ENCODE peak calls at places on chromosome 20, in seven cellular contexts. V is ELR; D is SW 1271; T is fibroblast of the conjunctiva; A is head of caudate nucleus; Z is stimulated activated CD8-positive, alpha-beta memory T cell treated with anti-CD3 and anti-CD28 coated beads, Interleukin-15, amount 100 ng/mL, for 1 hour; R is fibroblast of pulmonary artery. H is an unnamed sample.
A peak's percentile ranks its signal among the peaks of the same experiment; 100 is the strongest.

GRCh38 chr20:57426831-57427230 is 35.6 kb downstream of the RBM38 start:
- DNase-seq in V (no peak), D (no peak), T (no peak), A (no peak), Z (no peak), R (no peak), H (no peak)

GRCh38 chr20:24820345-24820744 is 128.7 kb upstream of the CST7 start:
- DNase-seq in V (no peak), D (no peak), T (no peak), A (no peak), Z (no peak), R (no peak), H (no peak)

GRCh38 chr20:64140956-64141355 is 23.3 kb upstream of the MYT1 start:
- DNase-seq in V (no peak), D (no peak), T (no peak), A (no peak), Z (no peak), R (no peak), H (no peak)

GRCh38 chr20:58471161-58471834 is 43.9 kb downstream of the APCDD1L start:
- DNase-seq in V (no peak), D (no peak), T (no peak), A (no peak), Z (no peak), R (peak; percentile 17), H (no peak)

GRCh38 chr20:36259177-36259835 is 23.0 kb downstream of the AAR2 start:
- DNase-seq in V (no peak), D (no peak), T (no peak), A (no peak), Z (no peak), R (no peak), H (no peak)

GRCh38 chr20:21087862-21088540 is 18.2 kb downstream of the LINC00237 start:
- DNase-seq in V (no peak), D (no peak), T (no peak), A (no peak), Z (no peak), R (no peak), H (no peak)

GRCh38 chr20:49938173-49939163 is 2.3 kb downstream of the RNF114 start:
- DNase-seq in V (peak; percentile 42), D (no peak), T (peak; percentile 51), A (peak; percentile 52), Z (no peak), R (peak; percentile 82), H (peak; percentile 64)

GRCh38 chr20:35327074-35327976 is 35.1 kb upstream of the FAM83C start:
- DNase-seq in V (peak; percentile 59), D (no peak), T (no peak), A (no peak), Z (no peak), R (no peak), H (no peak)

GRCh38 chr20:59737073-59737691 is 132.8 kb downstream of the PHACTR3 start:
- DNase-seq in V (no peak), D (no peak), T (no peak), A (no peak), Z (no peak), R (no peak), H (no peak)

GRCh38 chr20:13009682-13010406 is 1.1 kb downstream of the SPTLC3 start:
- DNase-seq in V (peak; percentile 84), D (no peak), T (peak; percentile 88), A (peak; percentile 4), Z (no peak), R (peak; percentile 98), H (no peak)

GRCh38 chr20:34992751-34993417 is 37.2 kb downstream of the MYH7B start:
- DNase-seq in V (no peak), D (no peak), T (no peak), A (no peak), Z (no peak), R (no peak), H (no peak)

GRCh38 chr20:37417857-37418501 is 72.0 kb downstream of the SRC start:
- DNase-seq in V (no peak), D (no peak), T (no peak), A (no peak), Z (no peak), R (peak; percentile 23), H (no peak)

GRCh38 chr20:44035924-44036323 is 121.3 kb downstream of the TOX2 start:
- DNase-seq in V (no peak), D (no peak), T (no peak), A (no peak), Z (no peak), R (no peak), H (no peak)